ENCODE peak calls at places on chromosomes 7 and 10, in ten cellular contexts. One of them, this sample, is unnamed.

GRCh38 chr7:128885370-128886187 is 22.9 kb downstream of the ATP6V1F start:
- DNase-seq in activated CD8-positive, alpha-beta T cell treated with anti-CD3 and anti-CD28 coated beads, Interleukin-2, amount 10 ng/mL, durations not matched to agents 7 days and 5 days: no peak
- DNase-seq in stimulated activated CD4-positive, alpha-beta T cell treated with anti-CD3 and anti-CD28 coated beads, Interleukin-1b, Interleukin-23, amount 100 ng/mL, for 24 hours: no peak
- DNase-seq in EH: no peak
- DNase-seq in T1000: no peak
- DNase-seq in PC-3: no peak
- DNase-seq in mesendoderm: no peak
- DNase-seq in T-helper 2 cell: no peak
- DNase-seq in cardiac fibroblast: no peak
- DNase-seq in activated T-helper 1 cell treated with anti-CD3 and anti-CD28 coated beads, Interleukin-2, amount 50 U/mL, for 16 hours: no peak
- DNase-seq in this sample: no peak

GRCh38 chr10:98260350-98260749 is 7.6 kb downstream of the LOXL4 start:
- DNase-seq in cardiac fibroblast: no peak
- DNase-seq in EH: no peak
- DNase-seq in activated T-helper 1 cell treated with anti-CD3 and anti-CD28 coated beads, Interleukin-2, amount 50 U/mL, for 16 hours: no peak
- DNase-seq in activated CD8-positive, alpha-beta T cell treated with anti-CD3 and anti-CD28 coated beads, Interleukin-2, amount 10 ng/mL, durations not matched to agents 7 days and 5 days: no peak
- DNase-seq in mesendoderm: no peak
- DNase-seq in T-helper 2 cell: no peak
- DNase-seq in PC-3: peak
- DNase-seq in stimulated activated CD4-positive, alpha-beta T cell treated with anti-CD3 and anti-CD28 coated beads, Interleukin-1b, Interleukin-23, amount 100 ng/mL, for 24 hours: no peak
- DNase-seq in T1000: no peak
- DNase-seq in this sample: no peak

GRCh38 chr7:104442461-104442860 is 114.1 kb downstream of the LHFPL3 start:
- DNase-seq in T-helper 2 cell: no peak
- DNase-seq in EH: no peak
- DNase-seq in PC-3: no peak
- DNase-seq in stimulated activated CD4-positive, alpha-beta T cell treated with anti-CD3 and anti-CD28 coated beads, Interleukin-1b, Interleukin-23, amount 100 ng/mL, for 24 hours: no peak
- DNase-seq in cardiac fibroblast: no peak
- DNase-seq in T1000: no peak
- DNase-seq in mesendoderm: no peak
- DNase-seq in activated CD8-positive, alpha-beta T cell treated with anti-CD3 and anti-CD28 coated beads, Interleukin-2, amount 10 ng/mL, durations not matched to agents 7 days and 5 days: no peak
- DNase-seq in activated T-helper 1 cell treated with anti-CD3 and anti-CD28 coated beads, Interleukin-2, amount 50 U/mL, for 16 hours: no peak
- DNase-seq in this sample: no peak

GRCh38 chr7:44595934-44596635 is 10.3 kb upstream of the OGDH start:
- DNase-seq in cardiac fibroblast: peak
- DNase-seq in EH: peak
- DNase-seq in mesendoderm: no peak
- DNase-seq in activated CD8-positive, alpha-beta T cell treated with anti-CD3 and anti-CD28 coated beads, Interleukin-2, amount 10 ng/mL, durations not matched to agents 7 days and 5 days: no peak
- DNase-seq in stimulated activated CD4-positive, alpha-beta T cell treated with anti-CD3 and anti-CD28 coated beads, Interleukin-1b, Interleukin-23, amount 100 ng/mL, for 24 hours: no peak
- DNase-seq in PC-3: no peak
- DNase-seq in T1000: no peak
- DNase-seq in T-helper 2 cell: no peak
- DNase-seq in activated T-helper 1 cell treated with anti-CD3 and anti-CD28 coated beads, Interleukin-2, amount 50 U/mL, for 16 hours: no peak
- DNase-seq in this sample: no peak

GRCh38 chr7:725223-726005 is 1.1 kb upstream of the DNAAF5 start:
- DNase-seq in activated CD8-positive, alpha-beta T cell treated with anti-CD3 and anti-CD28 coated beads, Interleukin-2, amount 10 ng/mL, durations not matched to agents 7 days and 5 days: no peak
- DNase-seq in cardiac fibroblast: peak
- DNase-seq in T-helper 2 cell: no peak
- DNase-seq in stimulated activated CD4-positive, alpha-beta T cell treated with anti-CD3 and anti-CD28 coated beads, Interleukin-1b, Interleukin-23, amount 100 ng/mL, for 24 hours: no peak
- DNase-seq in mesendoderm: no peak
- DNase-seq in T1000: no peak
- DNase-seq in EH: peak
- DNase-seq in activated T-helper 1 cell treated with anti-CD3 and anti-CD28 coated beads, Interleukin-2, amount 50 U/mL, for 16 hours: no peak
- DNase-seq in PC-3: peak
- DNase-seq in this sample: peak

GRCh38 chr10:1216576-1217236 is 160.5 kb downstream of the WDR37 start:
- DNase-seq in T1000: no peak
- DNase-seq in T-helper 2 cell: no peak
- DNase-seq in PC-3: no peak
- DNase-seq in stimulated activated CD4-positive, alpha-beta T cell treated with anti-CD3 and anti-CD28 coated beads, Interleukin-1b, Interleukin-23, amount 100 ng/mL, for 24 hours: no peak
- DNase-seq in EH: no peak
- DNase-seq in mesendoderm: no peak
- DNase-seq in activated CD8-positive, alpha-beta T cell treated with anti-CD3 and anti-CD28 coated beads, Interleukin-2, amount 10 ng/mL, durations not matched to agents 7 days and 5 days: no peak
- DNase-seq in activated T-helper 1 cell treated with anti-CD3 and anti-CD28 coated beads, Interleukin-2, amount 50 U/mL, for 16 hours: no peak
- DNase-seq in cardiac fibroblast: no peak
- DNase-seq in this sample: no peak

GRCh38 chr10:49633327-49634045 is 19.6 kb downstream of the CHAT start:
- DNase-seq in T1000: no peak
- DNase-seq in EH: no peak
- DNase-seq in T-helper 2 cell: no peak
- DNase-seq in activated T-helper 1 cell treated with anti-CD3 and anti-CD28 coated beads, Interleukin-2, amount 50 U/mL, for 16 hours: no peak
- DNase-seq in stimulated activated CD4-positive, alpha-beta T cell treated with anti-CD3 and anti-CD28 coated beads, Interleukin-1b, Interleukin-23, amount 100 ng/mL, for 24 hours: no peak
- DNase-seq in PC-3: no peak
- DNase-seq in mesendoderm: no peak
- DNase-seq in activated CD8-positive, alpha-beta T cell treated with anti-CD3 and anti-CD28 coated beads, Interleukin-2, amount 10 ng/mL, durations not matched to agents 7 days and 5 days: no peak
- DNase-seq in cardiac fibroblast: no peak
- DNase-seq in this sample: no peak

GRCh38 chr7:157962458-157963306 is 624.9 kb downstream of the PTPRN2 start:
- DNase-seq in T-helper 2 cell: no peak
- DNase-seq in activated CD8-positive, alpha-beta T cell treated with anti-CD3 and anti-CD28 coated beads, Interleukin-2, amount 10 ng/mL, durations not matched to agents 7 days and 5 days: no peak
- DNase-seq in EH: no peak
- DNase-seq in stimulated activated CD4-positive, alpha-beta T cell treated with anti-CD3 and anti-CD28 coated beads, Interleukin-1b, Interleukin-23, amount 100 ng/mL, for 24 hours: no peak
- DNase-seq in mesendoderm: no peak
- DNase-seq in cardiac fibroblast: no peak
- DNase-seq in activated T-helper 1 cell treated with anti-CD3 and anti-CD28 coated beads, Interleukin-2, amount 50 U/mL, for 16 hours: no peak
- DNase-seq in PC-3: no peak
- DNase-seq in T1000: no peak
- DNase-seq in this sample: no peak

GRCh38 chr7:34184466-34184865 is 279.1 kb downstream of the BMPER start:
- DNase-seq in mesendoderm: peak
- DNase-seq in T1000: no peak
- DNase-seq in EH: peak
- DNase-seq in cardiac fibroblast: peak
- DNase-seq in stimulated activated CD4-positive, alpha-beta T cell treated with anti-CD3 and anti-CD28 coated beads, Interleukin-1b, Interleukin-23, amount 100 ng/mL, for 24 hours: no peak
- DNase-seq in PC-3: no peak
- DNase-seq in T-helper 2 cell: no peak
- DNase-seq in activated CD8-positive, alpha-beta T cell treated with anti-CD3 and anti-CD28 coated beads, Interleukin-2, amount 10 ng/mL, durations not matched to agents 7 days and 5 days: no peak
- DNase-seq in activated T-helper 1 cell treated with anti-CD3 and anti-CD28 coated beads, Interleukin-2, amount 50 U/mL, for 16 hours: no peak
- DNase-seq in this sample: no peak

GRCh38 chr7:37832194-37832593 is 16.2 kb upstream of the NME8 start:
- DNase-seq in T1000: no peak
- DNase-seq in activated T-helper 1 cell treated with anti-CD3 and anti-CD28 coated beads, Interleukin-2, amount 50 U/mL, for 16 hours: no peak
- DNase-seq in activated CD8-positive, alpha-beta T cell treated with anti-CD3 and anti-CD28 coated beads, Interleukin-2, amount 10 ng/mL, durations not matched to agents 7 days and 5 days: no peak
- DNase-seq in mesendoderm: no peak
- DNase-seq in stimulated activated CD4-positive, alpha-beta T cell treated with anti-CD3 and anti-CD28 coated beads, Interleukin-1b, Interleukin-23, amount 100 ng/mL, for 24 hours: no peak
- DNase-seq in T-helper 2 cell: no peak
- DNase-seq in PC-3: peak
- DNase-seq in EH: no peak
- DNase-seq in cardiac fibroblast: peak
- DNase-seq in this sample: peak

GRCh38 chr10:126928252-126928651 is 23.0 kb downstream of the DOCK1 start:
- DNase-seq in PC-3: no peak
- DNase-seq in activated CD8-positive, alpha-beta T cell treated with anti-CD3 and anti-CD28 coated beads, Interleukin-2, amount 10 ng/mL, durations not matched to agents 7 days and 5 days: no peak
- DNase-seq in stimulated activated CD4-positive, alpha-beta T cell treated with anti-CD3 and anti-CD28 coated beads, Interleukin-1b, Interleukin-23, amount 100 ng/mL, for 24 hours: no peak
- DNase-seq in activated T-helper 1 cell treated with anti-CD3 and anti-CD28 coated beads, Interleukin-2, amount 50 U/mL, for 16 hours: no peak
- DNase-seq in T-helper 2 cell: no peak
- DNase-seq in EH: no peak
- DNase-seq in T1000: no peak
- DNase-seq in cardiac fibroblast: no peak
- DNase-seq in mesendoderm: no peak
- DNase-seq in this sample: no peak

GRCh38 chr10:130354976-130355795 is 219.0 kb downstream of the GLRX3 start:
- DNase-seq in T1000: no peak
- DNase-seq in T-helper 2 cell: no peak
- DNase-seq in activated CD8-positive, alpha-beta T cell treated with anti-CD3 and anti-CD28 coated beads, Interleukin-2, amount 10 ng/mL, durations not matched to agents 7 days and 5 days: no peak
- DNase-seq in stimulated activated CD4-positive, alpha-beta T cell treated with anti-CD3 and anti-CD28 coated beads, Interleukin-1b, Interleukin-23, amount 100 ng/mL, for 24 hours: no peak
- DNase-seq in activated T-helper 1 cell treated with anti-CD3 and anti-CD28 coated beads, Interleukin-2, amount 50 U/mL, for 16 hours: no peak
- DNase-seq in PC-3: no peak
- DNase-seq in cardiac fibroblast: no peak
- DNase-seq in mesendoderm: no peak
- DNase-seq in EH: no peak
- DNase-seq in this sample: no peak

GRCh38 chr7:52018680-52019054 is 702.1 kb upstream of the COBL start:
- DNase-seq in PC-3: no peak
- DNase-seq in stimulated activated CD4-positive, alpha-beta T cell treated with anti-CD3 and anti-CD28 coated beads, Interleukin-1b, Interleukin-23, amount 100 ng/mL, for 24 hours: no peak
- DNase-seq in T1000: no peak
- DNase-seq in activated T-helper 1 cell treated with anti-CD3 and anti-CD28 coated beads, Interleukin-2, amount 50 U/mL, for 16 hours: no peak
- DNase-seq in EH: no peak
- DNase-seq in activated CD8-positive, alpha-beta T cell treated with anti-CD3 and anti-CD28 coated beads, Interleukin-2, amount 10 ng/mL, durations not matched to agents 7 days and 5 days: no peak
- DNase-seq in cardiac fibroblast: no peak
- DNase-seq in mesendoderm: no peak
- DNase-seq in T-helper 2 cell: no peak
- DNase-seq in this sample: no peak

GRCh38 chr7:4416436-4417092 is 265.5 kb upstream of the FOXK1 start:
- DNase-seq in T-helper 2 cell: no peak
- DNase-seq in mesendoderm: no peak
- DNase-seq in stimulated activated CD4-positive, alpha-beta T cell treated with anti-CD3 and anti-CD28 coated beads, Interleukin-1b, Interleukin-23, amount 100 ng/mL, for 24 hours: no peak
- DNase-seq in PC-3: no peak
- DNase-seq in T1000: no peak
- DNase-seq in cardiac fibroblast: peak
- DNase-seq in activated T-helper 1 cell treated with anti-CD3 and anti-CD28 coated beads, Interleukin-2, amount 50 U/mL, for 16 hours: no peak
- DNase-seq in activated CD8-positive, alpha-beta T cell treated with anti-CD3 and anti-CD28 coated beads, Interleukin-2, amount 10 ng/mL, durations not matched to agents 7 days and 5 days: no peak
- DNase-seq in EH: no peak
- DNase-seq in this sample: no peak

GRCh38 chr10:17675638-17676037 is 31.7 kb downstream of the STAM start:
- DNase-seq in mesendoderm: no peak
- DNase-seq in activated T-helper 1 cell treated with anti-CD3 and anti-CD28 coated beads, Interleukin-2, amount 50 U/mL, for 16 hours: no peak
- DNase-seq in T1000: no peak
- DNase-seq in T-helper 2 cell: no peak
- DNase-seq in PC-3: no peak
- DNase-seq in activated CD8-positive, alpha-beta T cell treated with anti-CD3 and anti-CD28 coated beads, Interleukin-2, amount 10 ng/mL, durations not matched to agents 7 days and 5 days: no peak
- DNase-seq in stimulated activated CD4-positive, alpha-beta T cell treated with anti-CD3 and anti-CD28 coated beads, Interleukin-1b, Interleukin-23, amount 100 ng/mL, for 24 hours: no peak
- DNase-seq in cardiac fibroblast: no peak
- DNase-seq in EH: peak
- DNase-seq in this sample: no peak

GRCh38 chr7:93060025-93060424 is 57.8 kb downstream of the SAMD9 start:
- DNase-seq in stimulated activated CD4-positive, alpha-beta T cell treated with anti-CD3 and anti-CD28 coated beads, Interleukin-1b, Interleukin-23, amount 100 ng/mL, for 24 hours: no peak
- DNase-seq in activated CD8-positive, alpha-beta T cell treated with anti-CD3 and anti-CD28 coated beads, Interleukin-2, amount 10 ng/mL, durations not matched to agents 7 days and 5 days: no peak
- DNase-seq in cardiac fibroblast: no peak
- DNase-seq in T-helper 2 cell: no peak
- DNase-seq in EH: no peak
- DNase-seq in activated T-helper 1 cell treated with anti-CD3 and anti-CD28 coated beads, Interleukin-2, amount 50 U/mL, for 16 hours: no peak
- DNase-seq in T1000: no peak
- DNase-seq in mesendoderm: no peak
- DNase-seq in PC-3: no peak
- DNase-seq in this sample: no peak

GRCh38 chr7:74598558-74598957 is 59.0 kb upstream of the GTF2I start:
- DNase-seq in mesendoderm: no peak
- DNase-seq in T1000: no peak
- DNase-seq in T-helper 2 cell: no peak
- DNase-seq in activated CD8-positive, alpha-beta T cell treated with anti-CD3 and anti-CD28 coated beads, Interleukin-2, amount 10 ng/mL, durations not matched to agents 7 days and 5 days: no peak
- DNase-seq in stimulated activated CD4-positive, alpha-beta T cell treated with anti-CD3 and anti-CD28 coated beads, Interleukin-1b, Interleukin-23, amount 100 ng/mL, for 24 hours: no peak
- DNase-seq in PC-3: peak
- DNase-seq in cardiac fibroblast: peak
- DNase-seq in EH: peak
- DNase-seq in activated T-helper 1 cell treated with anti-CD3 and anti-CD28 coated beads, Interleukin-2, amount 50 U/mL, for 16 hours: no peak
- DNase-seq in this sample: peak

GRCh38 chr7:120981888-120982615 is 6.5 kb upstream of the CPED1 start:
- DNase-seq in EH: peak
- DNase-seq in T-helper 2 cell: no peak
- DNase-seq in activated CD8-positive, alpha-beta T cell treated with anti-CD3 and anti-CD28 coated beads, Interleukin-2, amount 10 ng/mL, durations not matched to agents 7 days and 5 days: no peak
- DNase-seq in PC-3: peak
- DNase-seq in T1000: no peak
- DNase-seq in stimulated activated CD4-positive, alpha-beta T cell treated with anti-CD3 and anti-CD28 coated beads, Interleukin-1b, Interleukin-23, amount 100 ng/mL, for 24 hours: no peak
- DNase-seq in cardiac fibroblast: peak
- DNase-seq in mesendoderm: peak
- DNase-seq in activated T-helper 1 cell treated with anti-CD3 and anti-CD28 coated beads, Interleukin-2, amount 50 U/mL, for 16 hours: no peak
- DNase-seq in this sample: peak

GRCh38 chr10:113386005-113386404 is 166.8 kb upstream of the HABP2 start:
- DNase-seq in T1000: no peak
- DNase-seq in stimulated activated CD4-positive, alpha-beta T cell treated with anti-CD3 and anti-CD28 coated beads, Interleukin-1b, Interleukin-23, amount 100 ng/mL, for 24 hours: no peak
- DNase-seq in activated CD8-positive, alpha-beta T cell treated with anti-CD3 and anti-CD28 coated beads, Interleukin-2, amount 10 ng/mL, durations not matched to agents 7 days and 5 days: no peak
- DNase-seq in T-helper 2 cell: no peak
- DNase-seq in cardiac fibroblast: peak
- DNase-seq in mesendoderm: no peak
- DNase-seq in EH: peak
- DNase-seq in activated T-helper 1 cell treated with anti-CD3 and anti-CD28 coated beads, Interleukin-2, amount 50 U/mL, for 16 hours: no peak
- DNase-seq in PC-3: peak
- DNase-seq in this sample: peak

GRCh38 chr10:89352039-89352597 is 24.3 kb downstream of the IFIT3 start:
- DNase-seq in stimulated activated CD4-positive, alpha-beta T cell treated with anti-CD3 and anti-CD28 coated beads, Interleukin-1b, Interleukin-23, amount 100 ng/mL, for 24 hours: no peak
- DNase-seq in activated CD8-positive, alpha-beta T cell treated with anti-CD3 and anti-CD28 coated beads, Interleukin-2, amount 10 ng/mL, durations not matched to agents 7 days and 5 days: no peak
- DNase-seq in PC-3: peak
- DNase-seq in T1000: peak
- DNase-seq in activated T-helper 1 cell treated with anti-CD3 and anti-CD28 coated beads, Interleukin-2, amount 50 U/mL, for 16 hours: no peak
- DNase-seq in mesendoderm: peak
- DNase-seq in EH: peak
- DNase-seq in T-helper 2 cell: no peak
- DNase-seq in cardiac fibroblast: peak
- DNase-seq in this sample: peak

GRCh38 chr10:82221750-82222149 is 346.8 kb downstream of the NRG3 start:
- DNase-seq in activated T-helper 1 cell treated with anti-CD3 and anti-CD28 coated beads, Interleukin-2, amount 50 U/mL, for 16 hours: no peak
- DNase-seq in mesendoderm: peak
- DNase-seq in T-helper 2 cell: no peak
- DNase-seq in activated CD8-positive, alpha-beta T cell treated with anti-CD3 and anti-CD28 coated beads, Interleukin-2, amount 10 ng/mL, durations not matched to agents 7 days and 5 days: no peak
- DNase-seq in PC-3: no peak
- DNase-seq in T1000: no peak
- DNase-seq in EH: no peak
- DNase-seq in stimulated activated CD4-positive, alpha-beta T cell treated with anti-CD3 and anti-CD28 coated beads, Interleukin-1b, Interleukin-23, amount 100 ng/mL, for 24 hours: no peak
- DNase-seq in cardiac fibroblast: no peak
- DNase-seq in this sample: no peak

GRCh38 chr10:22022257-22023051 is 18.9 kb upstream of the DNAJC1 start:
- DNase-seq in T1000: no peak
- DNase-seq in activated T-helper 1 cell treated with anti-CD3 and anti-CD28 coated beads, Interleukin-2, amount 50 U/mL, for 16 hours: peak
- DNase-seq in cardiac fibroblast: no peak
- DNase-seq in T-helper 2 cell: peak
- DNase-seq in activated CD8-positive, alpha-beta T cell treated with anti-CD3 and anti-CD28 coated beads, Interleukin-2, amount 10 ng/mL, durations not matched to agents 7 days and 5 days: peak
- DNase-seq in mesendoderm: no peak
- DNase-seq in stimulated activated CD4-positive, alpha-beta T cell treated with anti-CD3 and anti-CD28 coated beads, Interleukin-1b, Interleukin-23, amount 100 ng/mL, for 24 hours: peak
- DNase-seq in PC-3: no peak
- DNase-seq in EH: peak
- DNase-seq in this sample: no peak

GRCh38 chr7:150447966-150448788 is 2.3 kb upstream of the GIMAP8 start:
- DNase-seq in stimulated activated CD4-positive, alpha-beta T cell treated with anti-CD3 and anti-CD28 coated beads, Interleukin-1b, Interleukin-23, amount 100 ng/mL, for 24 hours: no peak
- DNase-seq in mesendoderm: no peak
- DNase-seq in activated T-helper 1 cell treated with anti-CD3 and anti-CD28 coated beads, Interleukin-2, amount 50 U/mL, for 16 hours: no peak
- DNase-seq in EH: no peak
- DNase-seq in activated CD8-positive, alpha-beta T cell treated with anti-CD3 and anti-CD28 coated beads, Interleukin-2, amount 10 ng/mL, durations not matched to agents 7 days and 5 days: peak
- DNase-seq in cardiac fibroblast: no peak
- DNase-seq in PC-3: no peak
- DNase-seq in T-helper 2 cell: no peak
- DNase-seq in T1000: no peak
- DNase-seq in this sample: no peak

GRCh38 chr7:42739591-42739990 is 172.3 kb downstream of the C7orf25 start:
- DNase-seq in activated T-helper 1 cell treated with anti-CD3 and anti-CD28 coated beads, Interleukin-2, amount 50 U/mL, for 16 hours: no peak
- DNase-seq in EH: peak
- DNase-seq in T1000: no peak
- DNase-seq in PC-3: no peak
- DNase-seq in cardiac fibroblast: no peak
- DNase-seq in mesendoderm: no peak
- DNase-seq in stimulated activated CD4-positive, alpha-beta T cell treated with anti-CD3 and anti-CD28 coated beads, Interleukin-1b, Interleukin-23, amount 100 ng/mL, for 24 hours: no peak
- DNase-seq in T-helper 2 cell: no peak
- DNase-seq in activated CD8-positive, alpha-beta T cell treated with anti-CD3 and anti-CD28 coated beads, Interleukin-2, amount 10 ng/mL, durations not matched to agents 7 days and 5 days: no peak
- DNase-seq in this sample: peak

GRCh38 chr7:105934577-105935185 is 28.4 kb upstream of the CDHR3 start:
- DNase-seq in cardiac fibroblast: peak
- DNase-seq in stimulated activated CD4-positive, alpha-beta T cell treated with anti-CD3 and anti-CD28 coated beads, Interleukin-1b, Interleukin-23, amount 100 ng/mL, for 24 hours: no peak
- DNase-seq in activated T-helper 1 cell treated with anti-CD3 and anti-CD28 coated beads, Interleukin-2, amount 50 U/mL, for 16 hours: no peak
- DNase-seq in mesendoderm: peak
- DNase-seq in T1000: no peak
- DNase-seq in activated CD8-positive, alpha-beta T cell treated with anti-CD3 and anti-CD28 coated beads, Interleukin-2, amount 10 ng/mL, durations not matched to agents 7 days and 5 days: no peak
- DNase-seq in T-helper 2 cell: no peak
- DNase-seq in EH: peak
- DNase-seq in PC-3: peak
- DNase-seq in this sample: peak

GRCh38 chr7:149869291-149869650 is 4.5 kb upstream of the ATP6V0E2 start:
- DNase-seq in stimulated activated CD4-positive, alpha-beta T cell treated with anti-CD3 and anti-CD28 coated beads, Interleukin-1b, Interleukin-23, amount 100 ng/mL, for 24 hours: no peak
- DNase-seq in T-helper 2 cell: no peak
- DNase-seq in cardiac fibroblast: no peak
- DNase-seq in activated T-helper 1 cell treated with anti-CD3 and anti-CD28 coated beads, Interleukin-2, amount 50 U/mL, for 16 hours: no peak
- DNase-seq in PC-3: no peak
- DNase-seq in EH: no peak
- DNase-seq in mesendoderm: no peak
- DNase-seq in T1000: no peak
- DNase-seq in activated CD8-positive, alpha-beta T cell treated with anti-CD3 and anti-CD28 coated beads, Interleukin-2, amount 10 ng/mL, durations not matched to agents 7 days and 5 days: no peak
- DNase-seq in this sample: no peak

GRCh38 chr7:155425011-155425340 is 33.0 kb upstream of the EN2 start:
- DNase-seq in PC-3: no peak
- DNase-seq in EH: no peak
- DNase-seq in activated T-helper 1 cell treated with anti-CD3 and anti-CD28 coated beads, Interleukin-2, amount 50 U/mL, for 16 hours: no peak
- DNase-seq in T-helper 2 cell: no peak
- DNase-seq in stimulated activated CD4-positive, alpha-beta T cell treated with anti-CD3 and anti-CD28 coated beads, Interleukin-1b, Interleukin-23, amount 100 ng/mL, for 24 hours: no peak
- DNase-seq in activated CD8-positive, alpha-beta T cell treated with anti-CD3 and anti-CD28 coated beads, Interleukin-2, amount 10 ng/mL, durations not matched to agents 7 days and 5 days: no peak
- DNase-seq in mesendoderm: no peak
- DNase-seq in cardiac fibroblast: no peak
- DNase-seq in T1000: no peak
- DNase-seq in this sample: no peak

This sample was measured in GM03348.